ENCODE peak calls at places on chromosomes 1 and 21, in nine cellular contexts. Y is NCI-H2081; W is activated CD4-positive, alpha-beta T cell treated with anti-CD3 and anti-CD28 coated beads for 24 hours; Z is GM12892; U is mammary epithelial cell; M is NCI-H510A treated with DMSO at 0.1 percent for 48 hours; J is upper lobe of right lung; P is AG20443; Q is neural progenitor cell. C is an unnamed sample.

GRCh38 chr1:4512622-4513021 is 141.8 kb upstream of the AJAP1 start:
- DNase-seq in Y (no peak), M (no peak), U (no peak), W (no peak), Z (no peak), J (no peak), P (no peak), Q (no peak), C (no peak)

GRCh38 chr1:195376190-195376589 is 1232.0 kb downstream of the KCNT2 start:
- DNase-seq in M (no peak), W (no peak), J (no peak), P (peak), Z (no peak), U (peak), Q (no peak), Y (no peak), C (peak)

GRCh38 chr1:7616076-7616833 is 154.8 kb upstream of the VAMP3 start:
- DNase-seq in J (peak), W (no peak), Q (peak), Y (no peak), Z (no peak), U (peak), P (peak), M (peak), C (peak)

GRCh38 chr1:11648732-11649158 is 5.5 kb downstream of the FBXO2 start:
- DNase-seq in P (peak), Q (peak), Z (no peak), J (peak), M (no peak), Y (no peak), W (no peak), U (no peak), C (no peak)

GRCh38 chr1:36137776-36138175 is 11.5 kb downstream of the TRAPPC3 start:
- DNase-seq in U (no peak), Z (no peak), W (no peak), P (no peak), J (no peak), Y (peak), M (peak), Q (no peak), C (no peak)

GRCh38 chr1:76141898-76142297 is 67.4 kb downstream of the ST6GALNAC3 start:
- DNase-seq in Q (peak), M (no peak), P (no peak), J (no peak), W (no peak), U (no peak), Z (no peak), Y (no peak), C (no peak)

GRCh38 chr1:33099290-33100118 is 18.6 kb downstream of the AZIN2 start:
- DNase-seq in Q (no peak), Y (no peak), Z (no peak), U (peak), W (peak), J (no peak), M (no peak), P (peak), C (peak)

GRCh38 chr1:152061952-152062351 is 25.1 kb upstream of the S100A11 start:
- DNase-seq in Q (no peak), J (no peak), W (no peak), P (no peak), M (no peak), Y (no peak), U (no peak), Z (no peak), C (no peak)

GRCh38 chr1:246791303-246791918 is 67.2 kb downstream of the SCCPDH start:
- DNase-seq in U (no peak), J (no peak), P (no peak), Y (no peak), Q (no peak), Z (no peak), M (no peak), W (no peak), C (no peak)

GRCh38 chr1:47592296-47592975 is 154.6 kb downstream of the FOXD2 start:
- DNase-seq in M (peak), Z (no peak), J (no peak), Q (no peak), P (no peak), W (no peak), U (no peak), Y (no peak), C (no peak)

GRCh38 chr1:51548986-51549619 is 30.0 kb upstream of the EPS15 start:
- DNase-seq in Q (no peak), J (no peak), M (no peak), Y (no peak), W (no peak), U (no peak), P (no peak), Z (no peak), C (peak)

GRCh38 chr1:67405473-67406245 is 24.5 kb downstream of the SERBP1 start:
- DNase-seq in Q (no peak), M (no peak), J (no peak), Z (no peak), U (no peak), W (no peak), Y (no peak), P (no peak), C (no peak)

GRCh38 chr1:241021286-241021685 is 335.7 kb downstream of the RGS7 start:
- DNase-seq in Y (no peak), Z (no peak), J (no peak), U (no peak), Q (no peak), W (no peak), M (no peak), P (no peak), C (no peak)

GRCh38 chr1:155038602-155039307 is 5.1 kb downstream of the DCST1 start:
- DNase-seq in M (peak), U (peak), Y (no peak), Z (no peak), J (no peak), P (peak), W (no peak), Q (no peak), C (peak)

GRCh38 chr1:208681878-208682663 is 437.9 kb upstream of the PLXNA2 start:
- DNase-seq in P (no peak), U (no peak), Q (no peak), M (no peak), Y (no peak), Z (no peak), J (no peak), W (no peak), C (no peak)

GRCh38 chr1:207810173-207810572 is 58.3 kb downstream of the CD46 start:
- DNase-seq in Y (no peak), P (peak), W (no peak), Q (no peak), U (peak), J (no peak), M (no peak), Z (no peak), C (peak)

GRCh38 chr1:193058529-193059281 is 455 bp downstream of the UCHL5 start:
- DNase-seq in W (peak), Y (peak), Z (peak), J (peak), P (peak), Q (no peak), U (peak), M (peak), C (peak)

GRCh38 chr1:50989694-50990093 is 19.6 kb downstream of the CDKN2C start:
- DNase-seq in Z (no peak), U (no peak), Y (no peak), M (no peak), P (peak), W (no peak), Q (no peak), J (no peak), C (no peak)

GRCh38 chr1:1157914-1158710 is 15.6 kb upstream of the TTLL10 start:
- DNase-seq in Z (peak), U (peak), Q (peak), M (no peak), Y (peak), J (peak), P (peak), W (no peak), C (no peak)

GRCh38 chr1:37391181-37391949 is 83.0 kb upstream of the ZC3H12A start:
- DNase-seq in M (peak), P (no peak), Q (peak), J (no peak), W (no peak), Y (peak), Z (no peak), U (no peak), C (no peak)

GRCh38 chr1:94592566-94592920 is 51.0 kb upstream of the F3 start:
- DNase-seq in Y (no peak), Q (peak), U (no peak), M (no peak), J (no peak), P (no peak), Z (no peak), W (no peak), C (no peak)

GRCh38 chr1:46303872-46304326 is 401 bp downstream of the UQCRH start:
- DNase-seq in U (no peak), W (no peak), Y (peak), Z (no peak), J (no peak), M (no peak), P (no peak), Q (no peak), C (no peak)

GRCh38 chr1:6634278-6635052 is 9.8 kb downstream of the THAP3 start:
- DNase-seq in P (peak), M (peak), Z (peak), Y (no peak), Q (peak), W (no peak), U (peak), J (peak), C (peak)

GRCh38 chr1:36369061-36369470 is 16.7 kb downstream of the STK40 start:
- DNase-seq in W (peak), P (peak), M (peak), Q (peak), J (peak), U (peak), Y (peak), Z (peak), C (peak)

GRCh38 chr1:223364685-223365382 is 858 bp upstream of the SUSD4 start:
- DNase-seq in P (peak), M (peak), Y (peak), W (no peak), Z (no peak), J (no peak), Q (peak), U (no peak), C (no peak)

GRCh38 chr1:200938955-200939354 is 44.3 kb downstream of the INAVA start:
- DNase-seq in Z (no peak), Y (no peak), Q (no peak), P (no peak), W (no peak), U (no peak), M (no peak), J (no peak), C (peak)

GRCh38 chr21:23950344-23950743 is 1656.9 kb downstream of the MRPL39 start:
- DNase-seq in J (no peak), Z (no peak), W (no peak), U (no peak), Q (no peak), P (no peak), Y (no peak), M (no peak), C (no peak)

GRCh38 chr21:46557919-46558392 is 46.9 kb downstream of the S100B start:
- DNase-seq in W (no peak), J (no peak), P (no peak), U (no peak), M (no peak), Q (no peak), Y (no peak), Z (no peak), C (no peak)

GRCh38 chr1:183304466-183305122 is 113.6 kb downstream of the NMNAT2 start:
- DNase-seq in P (no peak), Z (no peak), W (no peak), J (no peak), Y (peak), U (no peak), Q (no peak), M (peak), C (no peak)

C was measured in HT1080.